ENCODE peak calls at places on chromosome 20, in four cellular contexts. R, N, C and W are unnamed samples.

GRCh38 chr20:4476903-4477302 is 244.8 kb upstream of the PRND start:
- DNase-seq in N (no peak), C (no peak), R (no peak), W (no peak)

GRCh38 chr20:38473353-38473795 is 731 bp downstream of the RALGAPB start:
- DNase-seq in R (peak; percentile 59), N (peak; percentile 50), C (peak; percentile 62), W (peak; percentile 28)

GRCh38 chr20:35702051-35702823 is 3.0 kb downstream of the ROMO1 start:
- DNase-seq in N (no peak), C (peak; percentile 72), R (no peak), W (peak; percentile 40)

GRCh38 chr20:10654630-10655029 is 19.2 kb downstream of the JAG1 start:
- DNase-seq in C (no peak), N (no peak), R (peak; percentile 26), W (no peak)

GRCh38 chr20:50399917-50400704 is 110.1 kb upstream of the PTPN1 start:
- DNase-seq in R (no peak), N (no peak), C (peak; percentile 53), W (peak; percentile 38)

GRCh38 chr20:46293084-46293483 is 15.2 kb downstream of the CDH22 start:
- DNase-seq in R (peak; percentile 75), C (peak; percentile 61), N (peak; percentile 30), W (peak; percentile 20)

GRCh38 chr20:61949363-61949713 is 116.3 kb downstream of the TAF4 start:
- DNase-seq in C (no peak), R (no peak), N (no peak), W (no peak)

GRCh38 chr20:57312138-57312537 is 17.5 kb upstream of the SPO11 start:
- DNase-seq in C (no peak), N (no peak), R (no peak), W (no peak)

GRCh38 chr20:47502801-47503239 is 1.1 kb downstream of the NCOA3 start:
- DNase-seq in N (no peak), C (peak; percentile 64), R (peak; percentile 37), W (peak; percentile 53)

GRCh38 chr20:44041001-44041400 is 126.3 kb downstream of the TOX2 start:
- DNase-seq in R (no peak), N (no peak), C (no peak), W (no peak)

GRCh38 chr20:52794853-52795252 is 177.3 kb upstream of the TSHZ2 start:
- DNase-seq in R (no peak), N (no peak), C (no peak), W (no peak)

GRCh38 chr20:53527196-53527595 is 66.4 kb downstream of the ZNF217 start:
- DNase-seq in C (no peak), N (no peak), R (no peak), W (no peak)

GRCh38 chr20:23146111-23146640 is 60.1 kb upstream of the CD93 start:
- DNase-seq in C (no peak), R (no peak), N (no peak), W (no peak)

GRCh38 chr20:52972190-52972937 is at the start of gene TSHZ2:
- DNase-seq in N (peak; percentile 92), R (peak; percentile 51), C (no peak), W (no peak)

GRCh38 chr20:44736170-44737021 is 9.3 kb upstream of the KCNK15 start:
- DNase-seq in C (peak; percentile 87), R (peak; percentile 78), N (peak; percentile 85), W (peak; percentile 87)